ENCODE peak calls at places on chromosomes 3 and 15, in five cellular contexts. One of them, this sample, is unnamed.

GRCh38 chr15:97806731-97807130 is 153.8 kb upstream of the ARRDC4 start:
- DNase-seq in omental fat pad: no peak
- DNase-seq in sigmoid colon: no peak
- DNase-seq in AG09319: no peak
- DNase-seq in foreskin fibroblast: no peak
- DNase-seq in this sample: no peak

GRCh38 chr3:177199206-177199765 is 2.0 kb upstream of the TBL1XR1 start:
- DNase-seq in omental fat pad: no peak
- DNase-seq in sigmoid colon: no peak
- DNase-seq in AG09319: no peak
- DNase-seq in foreskin fibroblast: no peak
- DNase-seq in this sample: no peak

GRCh38 chr3:102006812-102007485 is 157.6 kb downstream of the NFKBIZ start:
- DNase-seq in foreskin fibroblast: peak
- DNase-seq in omental fat pad: no peak
- DNase-seq in sigmoid colon: peak
- DNase-seq in AG09319: peak
- DNase-seq in this sample: peak

GRCh38 chr3:186589115-186589514 is 18.6 kb downstream of the DNAJB11 start:
- DNase-seq in AG09319: no peak
- DNase-seq in foreskin fibroblast: peak
- DNase-seq in omental fat pad: no peak
- DNase-seq in sigmoid colon: no peak
- DNase-seq in this sample: no peak

GRCh38 chr3:188431553-188431952 is 277.6 kb downstream of the LPP start:
- DNase-seq in sigmoid colon: no peak
- DNase-seq in foreskin fibroblast: peak
- DNase-seq in omental fat pad: no peak
- DNase-seq in AG09319: peak
- DNase-seq in this sample: peak

GRCh38 chr3:73624363-73625123 is at the start of gene PDZRN3:
- DNase-seq in AG09319: no peak
- DNase-seq in omental fat pad: no peak
- DNase-seq in sigmoid colon: peak
- DNase-seq in foreskin fibroblast: peak
- DNase-seq in this sample: no peak

GRCh38 chr15:33440911-33441310 is 130.1 kb downstream of the RYR3 start:
- DNase-seq in omental fat pad: no peak
- DNase-seq in AG09319: no peak
- DNase-seq in foreskin fibroblast: no peak
- DNase-seq in sigmoid colon: no peak
- DNase-seq in this sample: no peak

GRCh38 chr3:146865175-146865755 is 260.1 kb upstream of the PLSCR5 start:
- DNase-seq in foreskin fibroblast: no peak
- DNase-seq in omental fat pad: no peak
- DNase-seq in AG09319: no peak
- DNase-seq in sigmoid colon: no peak
- DNase-seq in this sample: no peak

GRCh38 chr3:49422379-49423248 is at the start of gene AMT:
- DNase-seq in sigmoid colon: no peak
- DNase-seq in omental fat pad: no peak
- DNase-seq in AG09319: no peak
- DNase-seq in foreskin fibroblast: no peak
- DNase-seq in this sample: no peak

GRCh38 chr15:30901889-30902288 is 1.8 kb upstream of the FAN1 start:
- DNase-seq in AG09319: no peak
- DNase-seq in omental fat pad: no peak
- DNase-seq in foreskin fibroblast: no peak
- DNase-seq in sigmoid colon: no peak
- DNase-seq in this sample: no peak

GRCh38 chr15:71296032-71296686 is 180.9 kb downstream of the THSD4 start:
- DNase-seq in omental fat pad: no peak
- DNase-seq in sigmoid colon: no peak
- DNase-seq in AG09319: peak
- DNase-seq in foreskin fibroblast: peak
- DNase-seq in this sample: no peak

GRCh38 chr3:59367150-59367549 is 317.3 kb upstream of the CFAP20DC start:
- DNase-seq in sigmoid colon: no peak
- DNase-seq in omental fat pad: no peak
- DNase-seq in AG09319: no peak
- DNase-seq in foreskin fibroblast: no peak
- DNase-seq in this sample: no peak

GRCh38 chr3:168155207-168155785 is 59.6 kb upstream of the GOLIM4 start:
- DNase-seq in sigmoid colon: no peak
- DNase-seq in foreskin fibroblast: no peak
- DNase-seq in AG09319: no peak
- DNase-seq in omental fat pad: no peak
- DNase-seq in this sample: no peak

GRCh38 chr3:46797486-46797885 is 65.8 kb downstream of the MYL3 start:
- DNase-seq in omental fat pad: no peak
- DNase-seq in foreskin fibroblast: no peak
- DNase-seq in AG09319: no peak
- DNase-seq in sigmoid colon: no peak
- DNase-seq in this sample: no peak

GRCh38 chr3:117589454-117589853 is 879.9 kb downstream of the TUSC7 start:
- DNase-seq in foreskin fibroblast: no peak
- DNase-seq in omental fat pad: no peak
- DNase-seq in AG09319: no peak
- DNase-seq in sigmoid colon: no peak
- DNase-seq in this sample: no peak

GRCh38 chr15:57878573-57878972 is 172.1 kb downstream of the POLR2M start:
- DNase-seq in omental fat pad: no peak
- DNase-seq in AG09319: no peak
- DNase-seq in sigmoid colon: no peak
- DNase-seq in foreskin fibroblast: peak
- DNase-seq in this sample: no peak

GRCh38 chr3:53134631-53135232 is 4.5 kb upstream of the RFT1 start:
- DNase-seq in AG09319: peak
- DNase-seq in sigmoid colon: peak
- DNase-seq in foreskin fibroblast: peak
- DNase-seq in omental fat pad: no peak
- DNase-seq in this sample: no peak

GRCh38 chr3:61926913-61927312 is 365.5 kb downstream of the PTPRG start:
- DNase-seq in sigmoid colon: no peak
- DNase-seq in foreskin fibroblast: peak
- DNase-seq in AG09319: no peak
- DNase-seq in omental fat pad: no peak
- DNase-seq in this sample: peak

GRCh38 chr3:43692085-43692484 is 1.3 kb downstream of the ABHD5 start:
- DNase-seq in foreskin fibroblast: no peak
- DNase-seq in AG09319: no peak
- DNase-seq in sigmoid colon: no peak
- DNase-seq in omental fat pad: no peak
- DNase-seq in this sample: no peak

GRCh38 chr3:150146891-150147761 is 176.4 kb upstream of the PFN2 start:
- DNase-seq in foreskin fibroblast: peak
- DNase-seq in AG09319: peak
- DNase-seq in omental fat pad: no peak
- DNase-seq in sigmoid colon: peak
- DNase-seq in this sample: peak

GRCh38 chr15:64225804-64226203 is 63.0 kb upstream of the PPIB start:
- DNase-seq in sigmoid colon: no peak
- DNase-seq in AG09319: no peak
- DNase-seq in foreskin fibroblast: no peak
- DNase-seq in omental fat pad: no peak
- DNase-seq in this sample: no peak

GRCh38 chr3:161371441-161372320 is at the start of gene SPTSSB:
- DNase-seq in omental fat pad: no peak
- DNase-seq in foreskin fibroblast: peak
- DNase-seq in sigmoid colon: peak
- DNase-seq in AG09319: no peak
- DNase-seq in this sample: no peak

GRCh38 chr3:94114667-94115066 is 51.8 kb downstream of the NSUN3 start:
- DNase-seq in AG09319: peak
- DNase-seq in foreskin fibroblast: peak
- DNase-seq in sigmoid colon: no peak
- DNase-seq in omental fat pad: no peak
- DNase-seq in this sample: no peak

GRCh38 chr3:62822905-62823304 is 52.3 kb downstream of the CADPS start:
- DNase-seq in sigmoid colon: no peak
- DNase-seq in foreskin fibroblast: no peak
- DNase-seq in omental fat pad: no peak
- DNase-seq in AG09319: no peak
- DNase-seq in this sample: no peak

GRCh38 chr15:22892333-22892732 is 53.9 kb downstream of the NIPA2 start:
- DNase-seq in AG09319: no peak
- DNase-seq in omental fat pad: no peak
- DNase-seq in foreskin fibroblast: no peak
- DNase-seq in sigmoid colon: no peak
- DNase-seq in this sample: no peak

GRCh38 chr15:52728899-52729298 is 49.7 kb upstream of the ATOSA start:
- DNase-seq in foreskin fibroblast: peak
- DNase-seq in AG09319: peak
- DNase-seq in omental fat pad: no peak
- DNase-seq in sigmoid colon: no peak
- DNase-seq in this sample: peak

GRCh38 chr15:52731732-52732470 is 52.7 kb upstream of the ATOSA start:
- DNase-seq in sigmoid colon: no peak
- DNase-seq in foreskin fibroblast: no peak
- DNase-seq in omental fat pad: no peak
- DNase-seq in AG09319: no peak
- DNase-seq in this sample: no peak

GRCh38 chr15:52731004-52731403 is 51.8 kb upstream of the ATOSA start:
- DNase-seq in omental fat pad: no peak
- DNase-seq in foreskin fibroblast: peak
- DNase-seq in AG09319: no peak
- DNase-seq in sigmoid colon: no peak
- DNase-seq in this sample: no peak

GRCh38 chr15:52730594-52730993 is 51.4 kb upstream of the ATOSA start:
- DNase-seq in foreskin fibroblast: no peak
- DNase-seq in omental fat pad: no peak
- DNase-seq in sigmoid colon: no peak
- DNase-seq in AG09319: no peak
- DNase-seq in this sample: no peak

GRCh38 chr15:52730163-52730562 is 51.0 kb upstream of the ATOSA start:
- DNase-seq in foreskin fibroblast: peak
- DNase-seq in omental fat pad: no peak
- DNase-seq in sigmoid colon: no peak
- DNase-seq in AG09319: peak
- DNase-seq in this sample: peak
- TF ChIP-seq CTCF in foreskin fibroblast: no peak
- TF ChIP-seq CTCF in omental fat pad: no peak
- TF ChIP-seq CTCF in sigmoid colon: no peak
- TF ChIP-seq CTCF in AG09319: no peak
- TF ChIP-seq CTCF in this sample: no peak

DNA sequence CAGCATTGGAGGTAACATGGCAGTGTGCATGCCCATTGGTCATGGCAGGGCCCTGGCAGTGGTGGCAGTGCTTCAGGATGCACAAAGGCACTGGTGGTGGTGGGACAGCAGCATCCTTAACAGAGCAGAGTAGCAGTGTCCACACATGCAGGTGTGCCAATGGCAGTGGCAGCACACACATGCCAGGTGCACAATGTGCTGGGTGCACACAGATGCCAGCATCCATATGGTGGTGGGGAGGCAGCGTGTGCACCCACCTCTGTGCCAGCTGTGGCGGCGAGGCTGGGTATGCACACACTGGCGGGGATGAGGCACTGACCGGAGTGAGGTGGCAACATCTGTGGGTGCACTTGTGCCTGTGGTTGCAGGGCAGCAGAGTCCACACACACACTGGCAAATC is 150.6 kb downstream of the SI start:
- DNase-seq in omental fat pad: no peak
- DNase-seq in sigmoid colon: no peak
- DNase-seq in foreskin fibroblast: no peak
- DNase-seq in AG09319: no peak
- DNase-seq in this sample: no peak
- TF ChIP-seq CTCF in omental fat pad: no peak
- TF ChIP-seq CTCF in sigmoid colon: no peak
- TF ChIP-seq CTCF in foreskin fibroblast: no peak
- TF ChIP-seq CTCF in AG09319: no peak
- TF ChIP-seq CTCF in this sample: no peak

GRCh38 chr3:125165189-125165947 is 47.2 kb downstream of the SLC12A8 start:
- DNase-seq in foreskin fibroblast: peak
- DNase-seq in sigmoid colon: no peak
- DNase-seq in omental fat pad: no peak
- DNase-seq in AG09319: no peak
- DNase-seq in this sample: no peak
- TF ChIP-seq CTCF in foreskin fibroblast: peak
- TF ChIP-seq CTCF in sigmoid colon: peak
- TF ChIP-seq CTCF in omental fat pad: no peak
- TF ChIP-seq CTCF in AG09319: peak
- TF ChIP-seq CTCF in this sample: peak

DNA sequence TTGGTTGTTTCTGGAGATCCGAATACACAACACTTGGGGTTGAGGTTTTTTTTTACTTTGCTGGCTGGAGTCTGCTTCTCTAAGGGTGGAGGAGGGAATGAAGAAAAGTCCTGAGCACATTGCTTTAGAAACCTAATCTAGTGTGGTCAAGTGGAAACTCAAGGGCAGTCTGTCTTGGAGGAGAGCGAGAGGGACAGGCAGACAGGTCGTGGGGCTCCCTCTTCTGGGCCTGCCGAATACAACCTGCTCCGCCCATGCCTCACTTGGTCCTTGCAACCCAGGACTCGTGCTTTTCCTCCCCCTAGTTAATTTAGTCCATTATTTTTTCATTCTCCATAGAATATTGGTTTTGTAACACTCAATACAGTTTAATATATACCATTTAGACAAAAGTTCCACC is 176.7 kb upstream of the LYSMD4 start:
- DNase-seq in foreskin fibroblast: no peak
- DNase-seq in sigmoid colon: no peak
- DNase-seq in AG09319: no peak
- DNase-seq in omental fat pad: no peak
- DNase-seq in this sample: no peak
- TF ChIP-seq CTCF in foreskin fibroblast: no peak
- TF ChIP-seq CTCF in sigmoid colon: no peak
- TF ChIP-seq CTCF in AG09319: no peak
- TF ChIP-seq CTCF in omental fat pad: no peak
- TF ChIP-seq CTCF in this sample: no peak

This sample was measured in BJ.